ENCODE peak calls at places on chromosomes 6 and 20, in six cellular contexts. T is endothelial cell; X is dorsolateral prefrontal cortex; J is lung; M is brain microvascular endothelial cell; N is CD4-positive, alpha-beta T cell. U is an unnamed sample.
A peak's percentile ranks its signal among the peaks of the same experiment; 100 is the strongest.

GRCh38 chr20:40797425-40797824 is 108.4 kb upstream of the MAFB start:
- DNase-seq in T (peak; percentile 17), X (no peak), J (no peak), M (no peak), N (no peak), U (no peak)

GRCh38 chr6:52491203-52492069 is 71.3 kb downstream of the EFHC1 start:
- DNase-seq in T (no peak), X (no peak), J (no peak), M (peak; percentile 56), N (no peak), U (no peak)

GRCh38 chr6:48111143-48111506 is at the start of gene PTCHD4:
- DNase-seq in T (peak; percentile 61), X (no peak), J (no peak), M (peak; percentile 32), N (no peak), U (no peak)

GRCh38 chr20:49584418-49585382 is 16.8 kb upstream of the PTGIS start:
- DNase-seq in T (no peak), X (no peak), J (no peak), M (no peak), N (no peak), U (peak; percentile 47)

GRCh38 chr20:44738779-44739477 is 6.7 kb upstream of the KCNK15 start:
- DNase-seq in T (peak; percentile 44), X (peak; percentile 79), J (peak; percentile 79), M (peak; percentile 81), N (no peak), U (peak; percentile 76)

GRCh38 chr6:45741437-45742166 is 274.1 kb downstream of the CLIC5 start:
- DNase-seq in T (no peak), X (no peak), J (peak; percentile 28), M (no peak), N (no peak), U (no peak)

GRCh38 chr6:106710580-106710979 is 81.2 kb downstream of the QRSL1 start:
- DNase-seq in T (no peak), X (no peak), J (no peak), M (no peak), N (no peak), U (no peak)

GRCh38 chr6:150175611-150176151 is 32.8 kb downstream of the PPP1R14C start:
- DNase-seq in T (no peak), X (no peak), J (no peak), M (no peak), N (no peak), U (no peak)

GRCh38 chr6:64006246-64006645 is 370.6 kb downstream of the PHF3 start:
- DNase-seq in T (no peak), X (no peak), J (no peak), M (no peak), N (no peak), U (no peak)

GRCh38 chr6:138142806-138143205 is 18.9 kb upstream of the ARFGEF3 start:
- DNase-seq in T (no peak), X (no peak), J (no peak), M (no peak), N (no peak), U (no peak)

GRCh38 chr20:61758556-61759200 is 307.0 kb downstream of the TAF4 start:
- DNase-seq in T (no peak), X (peak; percentile 18), J (no peak), M (no peak), N (no peak), U (no peak)

GRCh38 chr6:146876271-146877151 is 277.7 kb downstream of the ADGB start:
- DNase-seq in T (no peak), X (no peak), J (no peak), M (no peak), N (no peak), U (no peak)

GRCh38 chr20:7596541-7596940 is 343.7 kb downstream of the HAO1 start:
- DNase-seq in T (no peak), X (no peak), J (no peak), M (no peak), N (no peak), U (no peak)

GRCh38 chr6:44464527-44465310 is 77.2 kb downstream of the CDC5L start:
- DNase-seq in T (no peak), X (no peak), J (no peak), M (peak; percentile 32), N (no peak), U (no peak)

GRCh38 chr20:9507544-9508239 is 6.7 kb upstream of the LAMP5 start:
- DNase-seq in T (no peak), X (no peak), J (no peak), M (no peak), N (no peak), U (no peak)

GRCh38 chr20:1894951-1895673 is at the start of gene SIRPA:
- DNase-seq in T (peak; percentile 39), X (peak; percentile 71), J (peak; percentile 46), M (peak; percentile 39), N (no peak), U (peak; percentile 44)

GRCh38 chr6:42140051-42140450 is 2.4 kb downstream of the C6orf132 start:
- DNase-seq in T (no peak), X (no peak), J (no peak), M (no peak), N (no peak), U (peak; percentile 87)

GRCh38 chr6:5595184-5595583 is 333.9 kb downstream of the FARS2 start:
- DNase-seq in T (no peak), X (no peak), J (no peak), M (no peak), N (no peak), U (no peak)

GRCh38 chr6:12490376-12490903 is 200.3 kb downstream of the EDN1 start:
- DNase-seq in T (no peak), X (no peak), J (no peak), M (no peak), N (no peak), U (no peak)

GRCh38 chr20:6212903-6213302 is 90.1 kb upstream of the FERMT1 start:
- DNase-seq in T (no peak), X (no peak), J (no peak), M (no peak), N (no peak), U (no peak)

GRCh38 chr6:55176958-55177357 is 2.6 kb downstream of the HCRTR2 start:
- DNase-seq in T (no peak), X (no peak), J (no peak), M (peak; percentile 2), N (no peak), U (no peak)

GRCh38 chr20:41141153-41141815 is 3.9 kb downstream of the PLCG1 start:
- DNase-seq in T (peak; percentile 63), X (no peak), J (no peak), M (peak; percentile 12), N (peak; percentile 35), U (no peak)

GRCh38 chr6:170096803-170097504 is 193.9 kb downstream of the DLL1 start:
- DNase-seq in T (peak; percentile 1), X (no peak), J (no peak), M (no peak), N (no peak), U (no peak)

GRCh38 chr6:167450631-167451030 is 125.7 kb downstream of the TTLL2 start:
- DNase-seq in T (no peak), X (no peak), J (no peak), M (no peak), N (no peak), U (peak; percentile 32)

GRCh38 chr6:105326838-105327745 is 75.8 kb downstream of the PREP start:
- DNase-seq in T (no peak), X (no peak), J (no peak), M (peak; percentile 64), N (no peak), U (no peak)

GRCh38 chr6:7566031-7566556 is 23.9 kb upstream of the SNRNP48 start:
- DNase-seq in T (no peak), X (no peak), J (no peak), M (no peak), N (no peak), U (no peak)

GRCh38 chr6:170139531-170139930 is 151.3 kb downstream of the DLL1 start:
- DNase-seq in T (no peak), X (peak; percentile 23), J (no peak), M (no peak), N (peak; percentile 24), U (no peak)

GRCh38 chr20:53750827-53751393 is 157.3 kb upstream of the ZNF217 start:
- DNase-seq in T (no peak), X (peak; percentile 32), J (no peak), M (peak; percentile 58), N (no peak), U (no peak)

GRCh38 chr6:72410769-72411168 is 211.1 kb upstream of the KCNQ5 start:
- DNase-seq in T (no peak), X (no peak), J (no peak), M (no peak), N (no peak), U (no peak)

GRCh38 chr20:25061103-25061799 is 3.3 kb upstream of the ACSS1 start:
- DNase-seq in T (no peak), X (peak; percentile 17), J (no peak), M (no peak), N (no peak), U (no peak)
- TF ChIP-seq CTCF in T (no peak), X (no peak), J (no peak), M (no peak), N (no peak), U (no peak)

GRCh38 chr20:32436142-32436861 is 78.2 kb downstream of the ASXL1 start:
- DNase-seq in T (no peak), X (no peak), J (no peak), M (no peak), N (no peak), U (no peak)
- TF ChIP-seq CTCF in T (no peak), X (no peak), J (no peak), M (no peak), N (no peak), U (no peak)

GRCh38 chr6:96900873-96901272 is 3.2 kb upstream of the NDUFAF4 start:
- DNase-seq in T (no peak), X (no peak), J (no peak), M (no peak), N (no peak), U (no peak)

GRCh38 chr6:96898241-96898851 is 655 bp upstream of the NDUFAF4 start:
- DNase-seq in T (no peak), X (no peak), J (no peak), M (no peak), N (no peak), U (no peak)

GRCh38 chr6:96899599-96899998 is 1.9 kb upstream of the NDUFAF4 start:
- DNase-seq in T (no peak), X (no peak), J (no peak), M (no peak), N (no peak), U (no peak)

GRCh38 chr6:96897396-96898240 is at the start of gene NDUFAF4:
- DNase-seq in T (peak; percentile 98), X (peak; percentile 93), J (peak; percentile 96), M (peak; percentile 92), N (peak; percentile 95), U (peak; percentile 98)

DNA sequence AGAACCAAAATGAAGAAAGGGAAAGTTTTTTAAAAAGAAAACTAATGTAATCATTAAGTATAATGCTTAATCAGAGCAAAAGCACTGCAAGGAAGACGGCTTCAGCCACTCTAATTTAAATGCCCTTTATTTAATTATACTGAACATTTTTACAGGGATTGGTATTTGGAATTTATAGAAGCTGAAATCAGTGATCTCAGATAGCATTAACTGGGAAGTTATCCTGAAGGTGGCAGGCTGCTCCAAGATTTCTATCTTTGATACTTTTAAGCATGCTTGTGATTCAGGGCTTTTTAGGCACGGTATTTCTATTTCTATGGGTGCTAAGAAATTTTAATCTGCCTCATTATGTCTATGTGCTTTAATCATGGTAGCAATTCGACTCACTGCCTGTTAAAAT is 1.3 kb upstream of the NDUFAF4 start:
- DNase-seq in T (peak; percentile 11), X (no peak), J (no peak), M (peak; percentile 44), N (no peak), U (peak; percentile 39)
- TF ChIP-seq CTCF in T (no peak), X (peak; percentile 84), J (peak; percentile 33), M (peak; percentile 57), N (no peak), U (no peak)

GRCh38 chr20:63309261-63310071 is 16.5 kb downstream of the COL20A1 start:
- DNase-seq in T (peak; percentile 63), X (no peak), J (no peak), M (no peak), N (no peak), U (no peak)
- TF ChIP-seq CTCF in T (peak; percentile 92), X (peak; percentile 82), J (peak; percentile 48), M (peak; percentile 89), N (peak; percentile 56), U (peak; percentile 68)

U was measured in colonic mucosa.